ENCODE peak calls at places on chromosome 2, in four cellular contexts. One of them, this sample, is unnamed.

GRCh38 chr2:9030190-9030589 is 26.7 kb upstream of the MBOAT2 start:
- DNase-seq in AG04450: no peak
- DNase-seq in AG09309: no peak
- DNase-seq in foreskin fibroblast: no peak
- DNase-seq in this sample: no peak

GRCh38 chr2:171834286-171834685 is 59.8 kb downstream of the SLC25A12 start:
- DNase-seq in AG04450: no peak
- DNase-seq in AG09309: no peak
- DNase-seq in foreskin fibroblast: no peak
- DNase-seq in this sample: no peak

GRCh38 chr2:45922577-45922988 is 271.1 kb downstream of the PRKCE start:
- DNase-seq in AG04450: peak; percentile 33
- DNase-seq in AG09309: no peak
- DNase-seq in foreskin fibroblast: no peak
- DNase-seq in this sample: no peak

GRCh38 chr2:105038383-105039061 is 653 bp downstream of the MRPS9 start:
- DNase-seq in AG04450: no peak
- DNase-seq in AG09309: no peak
- DNase-seq in foreskin fibroblast: no peak
- DNase-seq in this sample: peak; percentile 21

GRCh38 chr2:45728458-45728942 is 77.0 kb downstream of the PRKCE start:
- DNase-seq in AG04450: no peak
- DNase-seq in AG09309: no peak
- DNase-seq in foreskin fibroblast: no peak
- DNase-seq in this sample: no peak

GRCh38 chr2:149991576-149991975 is 404.0 kb upstream of the MMADHC start:
- DNase-seq in AG04450: no peak
- DNase-seq in AG09309: no peak
- DNase-seq in foreskin fibroblast: no peak
- DNase-seq in this sample: no peak

GRCh38 chr2:61018319-61018750 is 280 bp upstream of the PUS10 start:
- DNase-seq in AG04450: no peak
- DNase-seq in AG09309: no peak
- DNase-seq in foreskin fibroblast: no peak
- DNase-seq in this sample: peak; percentile 74

GRCh38 chr2:73822276-73822675 is 6.5 kb upstream of the STAMBP start:
- DNase-seq in AG04450: no peak
- DNase-seq in AG09309: no peak
- DNase-seq in foreskin fibroblast: no peak
- DNase-seq in this sample: no peak

GRCh38 chr2:239828192-239828972 is 196.8 kb downstream of the NDUFA10 start:
- DNase-seq in AG04450: no peak
- DNase-seq in AG09309: no peak
- DNase-seq in foreskin fibroblast: no peak
- DNase-seq in this sample: no peak

GRCh38 chr2:40240067-40240466 is 211.8 kb downstream of the SLC8A1 start:
- DNase-seq in AG04450: peak; percentile 80
- DNase-seq in AG09309: peak; percentile 87
- DNase-seq in foreskin fibroblast: peak; percentile 92
- DNase-seq in this sample: peak; percentile 86

GRCh38 chr2:119421731-119422130 is 9.9 kb upstream of the TMEM37 start:
- DNase-seq in AG04450: no peak
- DNase-seq in AG09309: no peak
- DNase-seq in foreskin fibroblast: no peak
- DNase-seq in this sample: no peak

GRCh38 chr2:83695530-83695929 is 763.5 kb downstream of the SUCLG1 start:
- DNase-seq in AG04450: no peak
- DNase-seq in AG09309: no peak
- DNase-seq in foreskin fibroblast: no peak
- DNase-seq in this sample: no peak
- TF ChIP-seq CTCF in AG04450: no peak
- TF ChIP-seq CTCF in AG09309: no peak
- TF ChIP-seq CTCF in foreskin fibroblast: no peak
- TF ChIP-seq CTCF in this sample: no peak

DNA sequence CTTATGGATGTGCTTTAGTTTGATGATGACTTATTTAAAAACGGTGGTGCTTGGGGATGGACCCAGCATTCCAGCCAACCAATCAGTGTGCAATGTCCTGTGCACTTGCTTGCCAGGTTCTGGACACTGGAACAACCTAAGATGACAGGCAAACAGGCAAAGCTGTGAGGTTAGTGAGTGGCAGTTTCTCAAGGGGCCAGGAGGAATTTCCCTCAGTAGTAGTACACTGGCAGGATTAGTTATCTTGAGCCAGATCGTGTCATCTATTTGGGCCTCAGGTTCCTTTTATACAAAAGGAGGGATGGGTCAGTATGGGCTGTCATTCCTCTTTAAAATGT is 26.6 kb downstream of the MAP4K4 start:
- DNase-seq in AG04450: no peak
- DNase-seq in AG09309: no peak
- DNase-seq in foreskin fibroblast: no peak
- DNase-seq in this sample: no peak
- H3K4me3 ChIP-seq in AG04450: no peak overlapping the region
- H3K4me3 ChIP-seq in AG09309: no peak overlapping the region
- H3K4me3 ChIP-seq in foreskin fibroblast: no peak overlapping the region
- H3K4me3 ChIP-seq in this sample: no peak overlapping the region

DNA sequence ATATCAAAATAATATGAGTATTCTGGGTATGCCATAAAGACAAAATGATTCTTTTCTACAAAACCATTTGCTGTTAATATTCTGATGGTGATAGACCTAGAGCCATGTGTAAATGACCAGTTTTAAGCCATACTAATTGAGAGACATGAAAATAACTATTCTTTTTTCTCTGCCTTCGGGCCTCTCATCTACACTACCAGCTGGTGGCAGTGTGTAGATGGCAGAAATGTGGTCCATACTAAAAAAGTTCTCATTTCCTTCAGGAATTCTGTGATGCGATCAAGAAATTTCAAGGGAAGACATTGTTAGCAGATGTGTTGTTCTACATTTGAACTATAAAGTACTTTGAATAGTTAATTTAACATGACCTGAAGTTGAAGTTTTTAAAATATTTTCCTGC is 485.2 kb downstream of the TRIB2 start:
- DNase-seq in AG04450: no peak
- DNase-seq in AG09309: no peak
- DNase-seq in foreskin fibroblast: no peak
- DNase-seq in this sample: peak; percentile 10
- TF ChIP-seq CTCF in AG04450: no peak
- TF ChIP-seq CTCF in AG09309: no peak
- TF ChIP-seq CTCF in foreskin fibroblast: no peak
- TF ChIP-seq CTCF in this sample: peak; percentile 46

GRCh38 chr2:177535968-177536514 is 143.5 kb downstream of the AGPS start:
- DNase-seq in AG04450: no peak
- DNase-seq in AG09309: no peak
- DNase-seq in foreskin fibroblast: no peak
- DNase-seq in this sample: no peak

GRCh38 chr2:177537241-177537640 is 144.7 kb downstream of the AGPS start:
- DNase-seq in AG04450: no peak
- DNase-seq in AG09309: no peak
- DNase-seq in foreskin fibroblast: no peak
- DNase-seq in this sample: no peak

GRCh38 chr2:177535000-177535399 is 142.4 kb downstream of the AGPS start:
- DNase-seq in AG04450: no peak
- DNase-seq in AG09309: no peak
- DNase-seq in foreskin fibroblast: no peak
- DNase-seq in this sample: no peak

GRCh38 chr2:177540293-177540692 is 147.7 kb downstream of the AGPS start:
- DNase-seq in AG04450: no peak
- DNase-seq in AG09309: no peak
- DNase-seq in foreskin fibroblast: no peak
- DNase-seq in this sample: no peak

GRCh38 chr2:177538323-177538722 is 145.8 kb downstream of the AGPS start:
- DNase-seq in AG04450: no peak
- DNase-seq in AG09309: no peak
- DNase-seq in foreskin fibroblast: no peak
- DNase-seq in this sample: no peak
- H3K4me3 ChIP-seq in AG04450: no peak overlapping the region
- H3K4me3 ChIP-seq in AG09309: no peak overlapping the region
- H3K4me3 ChIP-seq in foreskin fibroblast: no peak overlapping the region
- H3K4me3 ChIP-seq in this sample: no peak overlapping the region

DNA sequence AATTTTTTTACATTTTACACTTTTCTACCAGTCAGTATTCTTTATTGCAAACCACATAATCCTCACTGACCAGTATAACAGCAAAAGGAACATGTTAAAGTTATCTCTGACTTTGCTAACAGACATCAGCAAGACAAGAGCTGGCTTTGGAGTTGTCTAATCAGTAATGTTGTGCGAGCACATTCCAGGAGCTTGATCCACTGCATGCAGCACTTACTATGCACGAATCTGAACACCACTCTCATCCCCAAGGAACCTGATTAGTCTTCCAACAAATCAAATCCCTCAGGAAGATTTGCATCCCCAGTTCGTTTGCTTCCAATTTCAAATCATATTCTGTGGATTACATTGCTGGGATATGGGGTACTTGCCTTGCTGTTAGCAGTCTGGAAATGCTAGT is 269.3 kb upstream of the EPC2 start:
- DNase-seq in AG04450: no peak
- DNase-seq in AG09309: no peak
- DNase-seq in foreskin fibroblast: no peak
- DNase-seq in this sample: peak; percentile 2
- TF ChIP-seq CTCF in AG04450: no peak
- TF ChIP-seq CTCF in AG09309: no peak
- TF ChIP-seq CTCF in foreskin fibroblast: no peak
- TF ChIP-seq CTCF in this sample: no peak

GRCh38 chr2:96340493-96341414 is 5.2 kb downstream of the NCAPH start:
- DNase-seq in AG04450: no peak
- DNase-seq in AG09309: no peak
- DNase-seq in foreskin fibroblast: no peak
- DNase-seq in this sample: no peak
- H3K4me3 ChIP-seq in AG04450: no peak overlapping the region
- H3K4me3 ChIP-seq in AG09309: no peak overlapping the region
- H3K4me3 ChIP-seq in foreskin fibroblast: no peak overlapping the region
- H3K4me3 ChIP-seq in this sample: no peak overlapping the region

GRCh38 chr2:38160517-38160916 is 84.6 kb upstream of the CYP1B1 start:
- DNase-seq in AG04450: no peak
- DNase-seq in AG09309: no peak
- DNase-seq in foreskin fibroblast: no peak
- DNase-seq in this sample: no peak

GRCh38 chr2:38163579-38163978 is 87.6 kb upstream of the CYP1B1 start:
- DNase-seq in AG04450: no peak
- DNase-seq in AG09309: no peak
- DNase-seq in foreskin fibroblast: no peak
- DNase-seq in this sample: no peak

GRCh38 chr2:38165698-38166097 is 89.7 kb upstream of the CYP1B1 start:
- DNase-seq in AG04450: no peak
- DNase-seq in AG09309: no peak
- DNase-seq in foreskin fibroblast: no peak
- DNase-seq in this sample: no peak

GRCh38 chr2:38164881-38165280 is 88.9 kb upstream of the CYP1B1 start:
- DNase-seq in AG04450: no peak
- DNase-seq in AG09309: no peak
- DNase-seq in foreskin fibroblast: no peak
- DNase-seq in this sample: no peak

GRCh38 chr2:38163006-38163405 is 87.1 kb upstream of the CYP1B1 start:
- DNase-seq in AG04450: no peak
- DNase-seq in AG09309: no peak
- DNase-seq in foreskin fibroblast: no peak
- DNase-seq in this sample: peak; percentile 34
- TF ChIP-seq CTCF in AG04450: no peak
- TF ChIP-seq CTCF in AG09309: no peak
- TF ChIP-seq CTCF in foreskin fibroblast: no peak
- TF ChIP-seq CTCF in this sample: peak; percentile 37

DNA sequence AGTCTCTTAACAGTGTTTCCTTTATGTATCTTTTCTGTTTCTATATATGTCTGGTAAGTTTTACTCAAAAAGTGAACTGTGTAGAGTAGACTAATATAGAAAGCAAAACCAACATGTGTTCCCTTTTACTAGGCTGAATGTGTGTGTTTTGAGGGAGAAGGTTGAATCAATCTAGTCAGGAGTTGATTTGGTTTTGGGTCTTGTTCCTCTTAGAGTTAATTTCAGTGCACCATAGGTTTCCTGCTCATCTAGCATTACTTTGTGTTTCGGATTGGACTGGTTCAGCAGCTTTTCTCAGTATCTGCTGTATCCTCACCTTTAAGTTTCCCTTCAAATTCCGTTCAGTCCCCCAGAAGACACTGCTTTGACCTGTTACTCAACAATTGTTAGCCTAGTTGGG is 52.0 kb upstream of the TRIM43 start:
- DNase-seq in AG04450: no peak
- DNase-seq in AG09309: no peak
- DNase-seq in foreskin fibroblast: no peak
- DNase-seq in this sample: no peak
- H3K4me3 ChIP-seq in AG04450: no peak overlapping the region
- H3K4me3 ChIP-seq in AG09309: no peak overlapping the region
- H3K4me3 ChIP-seq in foreskin fibroblast: no peak overlapping the region
- H3K4me3 ChIP-seq in this sample: no peak overlapping the region

DNA sequence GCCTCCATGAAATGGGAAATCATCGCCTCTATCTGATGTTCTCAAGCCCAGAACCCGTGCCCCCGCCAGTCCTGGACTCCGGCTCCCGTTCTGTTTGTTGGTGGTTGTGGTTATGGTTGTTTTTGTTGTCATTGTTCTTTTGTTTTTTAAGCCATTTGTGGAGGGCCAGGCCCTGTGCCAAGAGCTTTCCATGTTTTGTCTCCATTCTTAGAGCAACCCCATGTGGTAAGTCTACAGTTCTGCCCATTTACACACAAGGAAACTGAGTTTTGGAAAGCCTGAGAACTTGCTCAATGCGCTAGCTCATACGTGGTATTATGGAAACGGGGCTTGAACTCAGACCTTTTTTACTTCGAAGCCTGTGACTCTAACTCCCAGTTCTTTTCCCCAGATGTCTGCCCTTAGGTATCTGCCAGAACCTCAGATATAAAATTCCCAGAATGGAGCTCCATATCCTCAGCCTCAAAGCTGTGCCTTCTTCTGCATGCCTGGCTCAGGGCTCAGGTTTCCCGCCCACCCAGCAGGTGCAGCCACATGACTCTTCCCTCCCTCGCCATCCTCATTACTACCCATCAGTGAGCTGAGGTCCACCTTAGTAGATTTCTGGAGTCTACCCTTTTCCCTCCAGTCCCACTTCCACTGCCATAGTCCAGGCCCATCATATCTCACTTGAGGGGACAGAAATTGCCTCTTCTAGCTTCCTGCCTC is 194.1 kb downstream of the KLHL29 start:
- DNase-seq in AG04450: no peak
- DNase-seq in AG09309: no peak
- DNase-seq in foreskin fibroblast: no peak
- DNase-seq in this sample: no peak
- TF ChIP-seq CTCF in AG04450: no peak
- TF ChIP-seq CTCF in AG09309: no peak
- TF ChIP-seq CTCF in foreskin fibroblast: no peak
- TF ChIP-seq CTCF in this sample: no peak

GRCh38 chr2:97936199-97936598 is 59.5 kb downstream of the TMEM131 start:
- DNase-seq in AG04450: no peak
- DNase-seq in AG09309: no peak
- DNase-seq in foreskin fibroblast: no peak
- DNase-seq in this sample: peak; percentile 56
- H3K4me3 ChIP-seq in AG04450: no peak overlapping the region
- H3K4me3 ChIP-seq in AG09309: no peak overlapping the region
- H3K4me3 ChIP-seq in foreskin fibroblast: no peak overlapping the region
- H3K4me3 ChIP-seq in this sample: no peak overlapping the region